ENCODE peak calls at places on chromosomes 2 and 18, in nine cellular contexts. One of them, this sample, is unnamed.
A peak's percentile ranks its signal among the peaks of the same experiment; 100 is the strongest.

GRCh38 chr2:134410831-134411231 is 157.0 kb downstream of the MGAT5 start:
- DNase-seq in psoas muscle: no peak
- DNase-seq in AG09309: no peak
- DNase-seq in lower leg skin: no peak
- DNase-seq in endodermal cell: no peak
- DNase-seq in fibroblast of pulmonary artery: peak; percentile 37
- DNase-seq in HFF-Myc: no peak
- DNase-seq in A673: no peak
- DNase-seq in fibroblast of lung: peak; percentile 45
- DNase-seq in this sample: no peak

GRCh38 chr2:112709703-112710102 is 11.1 kb upstream of the NT5DC4 start:
- DNase-seq in endodermal cell: no peak
- DNase-seq in fibroblast of lung: no peak
- DNase-seq in psoas muscle: no peak
- DNase-seq in lower leg skin: no peak
- DNase-seq in HFF-Myc: no peak
- DNase-seq in AG09309: no peak
- DNase-seq in A673: no peak
- DNase-seq in fibroblast of pulmonary artery: no peak
- DNase-seq in this sample: no peak

GRCh38 chr2:152183381-152184073 is 8.0 kb upstream of the STAM2 start:
- DNase-seq in fibroblast of lung: no peak
- DNase-seq in A673: no peak
- DNase-seq in HFF-Myc: no peak
- DNase-seq in AG09309: no peak
- DNase-seq in fibroblast of pulmonary artery: no peak
- DNase-seq in psoas muscle: no peak
- DNase-seq in endodermal cell: peak; percentile 49
- DNase-seq in lower leg skin: no peak
- DNase-seq in this sample: no peak

GRCh38 chr2:220663065-220663464 is 909.0 kb downstream of the EPHA4 start:
- DNase-seq in fibroblast of lung: no peak
- DNase-seq in HFF-Myc: no peak
- DNase-seq in fibroblast of pulmonary artery: no peak
- DNase-seq in psoas muscle: no peak
- DNase-seq in endodermal cell: no peak
- DNase-seq in A673: peak; percentile 68
- DNase-seq in AG09309: no peak
- DNase-seq in lower leg skin: no peak
- DNase-seq in this sample: no peak

GRCh38 chr2:232658217-232658785 is 24.9 kb downstream of the EFHD1 start:
- DNase-seq in psoas muscle: no peak
- DNase-seq in fibroblast of pulmonary artery: peak; percentile 12
- DNase-seq in AG09309: no peak
- DNase-seq in fibroblast of lung: peak; percentile 18
- DNase-seq in A673: no peak
- DNase-seq in endodermal cell: no peak
- DNase-seq in HFF-Myc: peak; percentile 7
- DNase-seq in lower leg skin: no peak
- DNase-seq in this sample: no peak

GRCh38 chr2:152542995-152543481 is 174.2 kb downstream of the PRPF40A start:
- DNase-seq in AG09309: peak; percentile 85
- DNase-seq in A673: peak; percentile 53
- DNase-seq in fibroblast of pulmonary artery: peak; percentile 96
- DNase-seq in fibroblast of lung: peak; percentile 87
- DNase-seq in HFF-Myc: peak; percentile 81
- DNase-seq in lower leg skin: no peak
- DNase-seq in psoas muscle: no peak
- DNase-seq in endodermal cell: peak; percentile 50
- DNase-seq in this sample: no peak

GRCh38 chr2:228352048-228352447 is 170.6 kb upstream of the SPHKAP start:
- DNase-seq in AG09309: no peak
- DNase-seq in lower leg skin: no peak
- DNase-seq in HFF-Myc: no peak
- DNase-seq in A673: peak; percentile 59
- DNase-seq in psoas muscle: no peak
- DNase-seq in fibroblast of lung: no peak
- DNase-seq in endodermal cell: no peak
- DNase-seq in fibroblast of pulmonary artery: no peak
- DNase-seq in this sample: no peak

GRCh38 chr2:130759906-130760753 is 4.8 kb downstream of the AMER3 start:
- DNase-seq in endodermal cell: no peak
- DNase-seq in AG09309: no peak
- DNase-seq in fibroblast of pulmonary artery: peak; percentile 11
- DNase-seq in lower leg skin: no peak
- DNase-seq in HFF-Myc: no peak
- DNase-seq in A673: no peak
- DNase-seq in fibroblast of lung: no peak
- DNase-seq in psoas muscle: no peak
- DNase-seq in this sample: no peak

GRCh38 chr2:9844581-9844980 is 1.3 kb downstream of the TAF1B start:
- DNase-seq in psoas muscle: no peak
- DNase-seq in A673: peak; percentile 40
- DNase-seq in fibroblast of lung: peak; percentile 46
- DNase-seq in lower leg skin: no peak
- DNase-seq in endodermal cell: no peak
- DNase-seq in HFF-Myc: peak; percentile 31
- DNase-seq in fibroblast of pulmonary artery: peak; percentile 13
- DNase-seq in AG09309: no peak
- DNase-seq in this sample: no peak

GRCh38 chr18:49018961-49019445 is 68.2 kb upstream of the SMAD7 start:
- DNase-seq in HFF-Myc: no peak
- DNase-seq in fibroblast of lung: no peak
- DNase-seq in A673: no peak
- DNase-seq in endodermal cell: peak; percentile 54
- DNase-seq in lower leg skin: no peak
- DNase-seq in fibroblast of pulmonary artery: no peak
- DNase-seq in psoas muscle: no peak
- DNase-seq in AG09309: no peak
- DNase-seq in this sample: no peak

GRCh38 chr18:39795350-39795749 is 2159.7 kb upstream of the PIK3C3 start:
- DNase-seq in fibroblast of lung: no peak
- DNase-seq in A673: no peak
- DNase-seq in endodermal cell: peak; percentile 61
- DNase-seq in fibroblast of pulmonary artery: no peak
- DNase-seq in lower leg skin: no peak
- DNase-seq in HFF-Myc: no peak
- DNase-seq in psoas muscle: no peak
- DNase-seq in AG09309: no peak
- DNase-seq in this sample: no peak

GRCh38 chr2:85959191-85959590 is 70.4 kb upstream of the ST3GAL5 start:
- DNase-seq in lower leg skin: no peak
- DNase-seq in psoas muscle: no peak
- DNase-seq in fibroblast of pulmonary artery: no peak
- DNase-seq in AG09309: no peak
- DNase-seq in fibroblast of lung: no peak
- DNase-seq in endodermal cell: no peak
- DNase-seq in A673: no peak
- DNase-seq in HFF-Myc: no peak
- DNase-seq in this sample: no peak

GRCh38 chr2:141501743-141502142 is 629.1 kb downstream of the LRP1B start:
- DNase-seq in HFF-Myc: no peak
- DNase-seq in psoas muscle: no peak
- DNase-seq in lower leg skin: no peak
- DNase-seq in fibroblast of lung: no peak
- DNase-seq in fibroblast of pulmonary artery: no peak
- DNase-seq in A673: no peak
- DNase-seq in AG09309: no peak
- DNase-seq in endodermal cell: no peak
- DNase-seq in this sample: no peak

GRCh38 chr2:227942021-227942420 is 70.6 kb downstream of the DAW1 start:
- DNase-seq in HFF-Myc: no peak
- DNase-seq in fibroblast of pulmonary artery: no peak
- DNase-seq in A673: no peak
- DNase-seq in fibroblast of lung: peak; percentile 5
- DNase-seq in lower leg skin: no peak
- DNase-seq in endodermal cell: no peak
- DNase-seq in psoas muscle: no peak
- DNase-seq in AG09309: no peak
- DNase-seq in this sample: no peak

GRCh38 chr2:37349376-37349775 is 4.9 kb downstream of the QPCT start:
- DNase-seq in endodermal cell: peak; percentile 50
- DNase-seq in HFF-Myc: no peak
- DNase-seq in psoas muscle: no peak
- DNase-seq in AG09309: no peak
- DNase-seq in A673: no peak
- DNase-seq in lower leg skin: no peak
- DNase-seq in fibroblast of pulmonary artery: no peak
- DNase-seq in fibroblast of lung: no peak
- DNase-seq in this sample: no peak

GRCh38 chr2:157479081-157480027 is 35.5 kb upstream of the CYTIP start:
- DNase-seq in HFF-Myc: no peak
- DNase-seq in fibroblast of lung: no peak
- DNase-seq in endodermal cell: no peak
- DNase-seq in AG09309: no peak
- DNase-seq in A673: no peak
- DNase-seq in fibroblast of pulmonary artery: no peak
- DNase-seq in psoas muscle: no peak
- DNase-seq in lower leg skin: no peak
- DNase-seq in this sample: no peak

GRCh38 chr18:63237911-63238710 is 81.5 kb downstream of the BCL2 start:
- DNase-seq in fibroblast of pulmonary artery: peak; percentile 95
- DNase-seq in psoas muscle: peak; percentile 24
- DNase-seq in fibroblast of lung: peak; percentile 96
- DNase-seq in endodermal cell: peak; percentile 77
- DNase-seq in A673: peak; percentile 69
- DNase-seq in HFF-Myc: peak; percentile 44
- DNase-seq in AG09309: peak; percentile 68
- DNase-seq in lower leg skin: no peak
- DNase-seq in this sample: no peak

DNA sequence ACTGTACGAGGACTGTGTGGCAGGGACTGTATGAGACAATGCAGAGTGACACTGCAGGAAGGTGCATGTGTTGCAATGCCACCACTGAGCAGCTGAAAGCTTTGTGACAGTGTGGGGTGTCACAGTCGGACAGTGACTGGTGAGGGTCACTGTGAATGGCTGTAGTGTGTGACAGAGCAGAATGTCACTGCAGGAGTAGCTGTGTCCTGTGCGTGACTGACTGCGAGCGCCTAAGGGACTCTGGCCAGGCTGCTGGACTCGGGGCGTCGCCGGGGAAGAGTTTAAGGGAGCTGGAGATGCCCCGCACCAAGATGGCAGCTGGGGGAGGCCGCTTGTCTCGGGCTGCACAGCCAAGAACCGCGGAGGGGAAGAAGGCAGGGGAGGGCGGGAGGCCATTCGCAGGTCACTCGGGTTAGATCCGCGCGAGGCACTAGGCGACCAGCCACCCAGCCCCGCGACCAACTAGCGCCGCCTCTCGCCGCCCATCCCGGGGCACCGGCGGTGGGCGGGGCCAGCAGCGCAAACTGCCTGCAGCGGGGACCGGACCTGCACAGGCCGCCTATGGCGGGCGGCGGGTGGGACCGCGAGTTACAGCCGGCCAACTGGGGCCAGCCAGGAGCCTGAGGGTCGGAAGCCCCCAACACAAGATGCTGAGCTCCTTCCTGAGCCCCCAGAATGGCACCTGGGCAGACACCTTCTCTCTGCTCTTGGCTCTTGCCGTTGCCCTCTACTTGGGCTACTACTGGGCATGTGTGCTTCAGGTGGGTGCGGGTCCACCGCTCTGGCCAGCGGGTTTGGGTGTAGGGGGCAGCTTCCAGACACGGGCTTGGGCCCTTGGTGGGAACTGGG is at the start of gene ABHD1:
- DNase-seq in A673: no peak
- DNase-seq in HFF-Myc: no peak
- DNase-seq in lower leg skin: no peak
- DNase-seq in fibroblast of lung: no peak
- DNase-seq in fibroblast of pulmonary artery: no peak
- DNase-seq in endodermal cell: peak; percentile 86
- DNase-seq in AG09309: no peak
- DNase-seq in psoas muscle: peak; percentile 74
- DNase-seq in this sample: peak; percentile 69
- TF ChIP-seq CTCF in A673: peak; percentile 13
- TF ChIP-seq CTCF in HFF-Myc: no peak
- TF ChIP-seq CTCF in lower leg skin: no peak
- TF ChIP-seq CTCF in fibroblast of lung: no peak
- TF ChIP-seq CTCF in fibroblast of pulmonary artery: no peak
- TF ChIP-seq CTCF in endodermal cell: no peak
- TF ChIP-seq CTCF in AG09309: no peak
- TF ChIP-seq CTCF in psoas muscle: no peak
- TF ChIP-seq CTCF in this sample: no peak

DNA sequence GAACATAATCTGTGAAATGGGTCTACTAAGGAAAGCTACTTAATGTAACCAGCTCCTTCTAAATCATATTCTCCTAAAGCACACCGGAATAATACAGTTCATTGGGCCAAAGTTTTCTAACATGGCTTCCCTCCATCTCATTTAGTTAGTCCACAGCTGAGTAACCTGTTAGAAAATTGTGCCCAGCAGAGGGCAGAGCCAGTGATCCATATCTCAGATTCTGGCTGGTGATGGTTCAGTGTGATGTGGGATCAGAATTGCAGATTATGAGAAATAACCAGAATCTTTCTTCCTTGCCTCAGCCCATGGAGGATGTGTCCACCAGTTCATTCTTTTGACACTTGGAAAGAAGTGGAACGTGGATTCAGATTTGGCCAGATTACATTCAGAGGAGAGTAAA is 9.4 kb upstream of the CTLA4 start:
- DNase-seq in endodermal cell: no peak
- DNase-seq in fibroblast of pulmonary artery: no peak
- DNase-seq in lower leg skin: no peak
- DNase-seq in HFF-Myc: no peak
- DNase-seq in psoas muscle: no peak
- DNase-seq in fibroblast of lung: no peak
- DNase-seq in AG09309: no peak
- DNase-seq in A673: no peak
- DNase-seq in this sample: no peak
- TF ChIP-seq CTCF in endodermal cell: peak; percentile 29
- TF ChIP-seq CTCF in fibroblast of pulmonary artery: no peak
- TF ChIP-seq CTCF in lower leg skin: no peak
- TF ChIP-seq CTCF in HFF-Myc: peak; percentile 13
- TF ChIP-seq CTCF in psoas muscle: no peak
- TF ChIP-seq CTCF in fibroblast of lung: no peak
- TF ChIP-seq CTCF in AG09309: no peak
- TF ChIP-seq CTCF in A673: no peak
- TF ChIP-seq CTCF in this sample: no peak

DNA sequence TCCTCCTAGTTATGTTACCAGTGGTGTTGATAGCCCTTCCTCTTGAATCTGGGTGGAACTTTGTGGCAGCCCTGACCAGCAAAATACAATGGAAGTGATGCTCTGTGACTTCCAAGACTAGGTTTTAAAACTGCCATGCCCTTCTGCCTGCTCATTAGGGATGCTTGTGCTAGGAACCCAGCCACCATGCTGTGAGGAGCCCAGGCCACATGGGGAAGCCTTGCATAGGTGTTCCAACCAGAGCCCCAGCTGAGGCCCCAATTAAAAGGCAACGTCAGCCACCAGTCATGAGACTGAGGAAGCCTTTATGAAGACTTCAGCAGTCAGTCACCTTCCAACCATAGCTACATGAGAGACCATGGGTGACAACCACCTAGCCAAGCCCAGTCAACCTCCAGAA is 14.0 kb upstream of the MAPRE2 start:
- DNase-seq in HFF-Myc: no peak
- DNase-seq in psoas muscle: no peak
- DNase-seq in AG09309: no peak
- DNase-seq in endodermal cell: no peak
- DNase-seq in A673: no peak
- DNase-seq in fibroblast of lung: no peak
- DNase-seq in lower leg skin: no peak
- DNase-seq in fibroblast of pulmonary artery: no peak
- DNase-seq in this sample: no peak
- TF ChIP-seq CTCF in HFF-Myc: no peak
- TF ChIP-seq CTCF in psoas muscle: no peak
- TF ChIP-seq CTCF in AG09309: no peak
- TF ChIP-seq CTCF in endodermal cell: no peak
- TF ChIP-seq CTCF in A673: no peak
- TF ChIP-seq CTCF in fibroblast of lung: no peak
- TF ChIP-seq CTCF in lower leg skin: no peak
- TF ChIP-seq CTCF in fibroblast of pulmonary artery: no peak
- TF ChIP-seq CTCF in this sample: no peak

GRCh38 chr2:35035883-35036282 is 1319.7 kb upstream of the CRIM1 start:
- DNase-seq in fibroblast of lung: no peak
- DNase-seq in lower leg skin: no peak
- DNase-seq in endodermal cell: peak; percentile 32
- DNase-seq in fibroblast of pulmonary artery: no peak
- DNase-seq in AG09309: no peak
- DNase-seq in A673: no peak
- DNase-seq in HFF-Myc: no peak
- DNase-seq in psoas muscle: no peak
- DNase-seq in this sample: no peak
- TF ChIP-seq CTCF in fibroblast of lung: no peak
- TF ChIP-seq CTCF in lower leg skin: no peak
- TF ChIP-seq CTCF in endodermal cell: peak; percentile 52
- TF ChIP-seq CTCF in fibroblast of pulmonary artery: no peak
- TF ChIP-seq CTCF in AG09309: no peak
- TF ChIP-seq CTCF in A673: no peak
- TF ChIP-seq CTCF in HFF-Myc: no peak
- TF ChIP-seq CTCF in psoas muscle: no peak
- TF ChIP-seq CTCF in this sample: no peak

This sample was measured in activated B cell treated with CpG ODN at 0.5 μM for 24 hours.